ENCODE peak calls at places on chromosomes 12 and 14, in six cellular contexts. Q, S, Y, I, P and J are unnamed samples.

GRCh38 chr12:113413488-113413939 is 8.7 kb upstream of the SDSL start:
- DNase-seq in Q (peak), S (peak), Y (no peak), I (no peak), P (peak), J (no peak)

GRCh38 chr12:124222368-124223245 is 72.3 kb upstream of the RFLNA start:
- DNase-seq in Q (no peak), S (no peak), Y (no peak), I (no peak), P (no peak), J (no peak)

GRCh38 chr12:15212877-15213276 is 8.3 kb downstream of the RERG start:
- DNase-seq in Q (no peak), S (no peak), Y (no peak), I (no peak), P (no peak), J (peak)

GRCh38 chr12:104596128-104596799 is 139.5 kb downstream of the CHST11 start:
- DNase-seq in Q (peak), S (peak), Y (no peak), I (no peak), P (no peak), J (no peak)

GRCh38 chr12:55833056-55833455 is 3.7 kb upstream of the DNAJC14 start:
- DNase-seq in Q (no peak), S (no peak), Y (no peak), I (no peak), P (no peak), J (no peak)

GRCh38 chr14:24483604-24484252 is 24.3 kb downstream of the CMA1 start:
- DNase-seq in Q (no peak), S (peak), Y (no peak), I (no peak), P (no peak), J (no peak)

GRCh38 chr14:68806526-68807147 is 13.8 kb upstream of the ZFP36L1 start:
- DNase-seq in Q (no peak), S (no peak), Y (no peak), I (no peak), P (no peak), J (no peak)

GRCh38 chr14:95218472-95219193 is 61.3 kb upstream of the DICER1 start:
- DNase-seq in Q (no peak), S (no peak), Y (no peak), I (no peak), P (no peak), J (no peak)

GRCh38 chr14:101364503-101365328 is 196.6 kb upstream of the DIO3 start:
- DNase-seq in Q (no peak), S (no peak), Y (no peak), I (no peak), P (no peak), J (no peak)

GRCh38 chr12:62767506-62767905 is 167.4 kb downstream of the PPM1H start:
- DNase-seq in Q (peak), S (peak), Y (no peak), I (no peak), P (no peak), J (no peak)

GRCh38 chr12:130456375-130457199 is 118.9 kb downstream of the PIWIL1 start:
- DNase-seq in Q (no peak), S (no peak), Y (no peak), I (no peak), P (no peak), J (no peak)

GRCh38 chr12:15532364-15532977 is 210.2 kb downstream of the PTPRO start:
- DNase-seq in Q (peak), S (peak), Y (peak), I (no peak), P (peak), J (peak)

GRCh38 chr14:82045339-82045738 is 511.7 kb upstream of the SEL1L start:
- DNase-seq in Q (no peak), S (no peak), Y (no peak), I (no peak), P (no peak), J (no peak)

GRCh38 chr14:65813760-65814387 is 401.3 kb downstream of the FUT8 start:
- DNase-seq in Q (no peak), S (no peak), Y (no peak), I (no peak), P (no peak), J (no peak)

GRCh38 chr12:57523706-57524614 is 1.3 kb downstream of the MBD6 start:
- DNase-seq in Q (no peak), S (no peak), Y (no peak), I (no peak), P (no peak), J (no peak)

GRCh38 chr12:118645219-118645618 is 268.9 kb downstream of the SUDS3 start:
- DNase-seq in Q (peak), S (no peak), Y (no peak), I (peak), P (peak), J (peak)

GRCh38 chr14:35814371-35815005 is 5.4 kb upstream of the RALGAPA1 start:
- DNase-seq in Q (peak), S (peak), Y (no peak), I (peak), P (peak), J (peak)

DNA sequence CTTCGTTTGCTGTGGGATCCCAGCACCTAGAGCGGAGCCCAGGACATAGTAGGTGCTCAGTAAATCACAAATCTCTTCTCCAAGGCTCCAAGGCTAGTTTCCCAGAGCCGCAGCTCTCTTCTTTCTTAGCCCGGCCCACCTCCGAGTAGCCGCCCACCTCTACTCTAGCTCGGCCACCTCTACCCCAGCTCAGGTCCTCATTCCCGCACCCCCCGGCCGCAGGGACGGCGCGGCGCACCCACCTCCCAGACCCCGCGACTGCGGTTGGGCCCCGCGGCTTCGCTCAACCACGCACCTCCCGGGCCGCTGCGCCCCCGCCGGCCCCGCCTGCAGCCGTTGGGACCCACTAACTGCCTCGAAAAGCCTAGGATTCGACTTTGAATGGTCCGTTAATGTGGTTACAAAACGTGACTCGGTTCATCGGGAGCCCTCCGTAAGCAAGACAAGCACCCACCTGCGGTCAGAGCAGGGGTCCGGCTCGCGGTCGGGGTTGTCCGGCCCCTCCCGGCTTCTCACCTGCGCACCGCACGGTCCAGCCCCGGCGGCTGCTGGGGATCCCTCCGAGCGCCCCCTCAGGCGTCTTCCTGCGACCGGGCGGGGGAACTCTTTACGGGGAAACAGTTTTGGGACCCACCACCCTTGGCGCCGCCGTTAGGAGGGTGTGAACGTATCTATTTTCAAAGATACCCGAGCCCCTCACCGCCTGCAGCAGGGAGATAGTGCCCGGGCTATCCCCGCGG is at the start of gene SLC2A14:
- DNase-seq in Q (no peak), S (no peak), Y (no peak), I (no peak), P (no peak), J (no peak)
- TF ChIP-seq BHLHE40 in Q (no peak), S (no peak), Y (no peak), I (no peak), P (no peak), J (no peak)

GRCh38 chr14:43406936-43407335 is 1100.1 kb downstream of the FSCB start:
- DNase-seq in Q (no peak), S (no peak), Y (no peak), I (no peak), P (no peak), J (no peak)
- TF ChIP-seq BHLHE40 in Q (no peak), S (no peak), Y (no peak), I (no peak), P (no peak), J (no peak)

GRCh38 chr12:3313066-3313465 is 177.9 kb upstream of the PRMT8 start:
- DNase-seq in Q (no peak), S (peak), Y (no peak), I (no peak), P (no peak), J (no peak)

GRCh38 chr12:3313655-3314305 is 177.2 kb upstream of the PRMT8 start:
- DNase-seq in Q (peak), S (peak), Y (no peak), I (peak), P (peak), J (peak)

GRCh38 chr12:3314306-3314663 is 176.7 kb upstream of the PRMT8 start:
- DNase-seq in Q (no peak), S (no peak), Y (no peak), I (peak), P (no peak), J (no peak)

GRCh38 chr12:3316776-3317480 is 174.1 kb upstream of the PRMT8 start:
- DNase-seq in Q (no peak), S (no peak), Y (no peak), I (no peak), P (no peak), J (no peak)

GRCh38 chr12:3315201-3315661 is 175.8 kb upstream of the PRMT8 start:
- DNase-seq in Q (no peak), S (peak), Y (no peak), I (no peak), P (no peak), J (no peak)
- TF ChIP-seq BHLHE40 in Q (no peak), S (no peak), Y (no peak), I (no peak), P (no peak), J (no peak)

GRCh38 chr14:104395276-104395675 is 184.3 kb upstream of the C14orf180 start:
- DNase-seq in Q (no peak), S (no peak), Y (no peak), I (no peak), P (no peak), J (no peak)
- TF ChIP-seq BHLHE40 in Q (no peak), S (no peak), Y (no peak), I (no peak), P (no peak), J (no peak)

GRCh38 chr14:86015916-86016315 is 486.0 kb downstream of the FLRT2 start:
- DNase-seq in Q (no peak), S (peak), Y (no peak), I (no peak), P (no peak), J (no peak)
- TF ChIP-seq BHLHE40 in Q (no peak), S (no peak), Y (no peak), I (no peak), P (no peak), J (no peak)

GRCh38 chr12:48979602-48980388 is 1.7 kb downstream of the WNT1 start:
- DNase-seq in Q (no peak), S (no peak), Y (no peak), I (no peak), P (no peak), J (no peak)

GRCh38 chr12:48978741-48979601 is 849 bp downstream of the WNT1 start:
- DNase-seq in Q (no peak), S (no peak), Y (no peak), I (no peak), P (no peak), J (no peak)

GRCh38 chr12:48978291-48978740 is at the start of gene WNT1:
- DNase-seq in Q (no peak), S (no peak), Y (no peak), I (no peak), P (no peak), J (no peak)

GRCh38 chr12:48980389-48980952 is 2.3 kb downstream of the WNT1 start:
- DNase-seq in Q (peak), S (no peak), Y (no peak), I (peak), P (no peak), J (no peak)

DNA sequence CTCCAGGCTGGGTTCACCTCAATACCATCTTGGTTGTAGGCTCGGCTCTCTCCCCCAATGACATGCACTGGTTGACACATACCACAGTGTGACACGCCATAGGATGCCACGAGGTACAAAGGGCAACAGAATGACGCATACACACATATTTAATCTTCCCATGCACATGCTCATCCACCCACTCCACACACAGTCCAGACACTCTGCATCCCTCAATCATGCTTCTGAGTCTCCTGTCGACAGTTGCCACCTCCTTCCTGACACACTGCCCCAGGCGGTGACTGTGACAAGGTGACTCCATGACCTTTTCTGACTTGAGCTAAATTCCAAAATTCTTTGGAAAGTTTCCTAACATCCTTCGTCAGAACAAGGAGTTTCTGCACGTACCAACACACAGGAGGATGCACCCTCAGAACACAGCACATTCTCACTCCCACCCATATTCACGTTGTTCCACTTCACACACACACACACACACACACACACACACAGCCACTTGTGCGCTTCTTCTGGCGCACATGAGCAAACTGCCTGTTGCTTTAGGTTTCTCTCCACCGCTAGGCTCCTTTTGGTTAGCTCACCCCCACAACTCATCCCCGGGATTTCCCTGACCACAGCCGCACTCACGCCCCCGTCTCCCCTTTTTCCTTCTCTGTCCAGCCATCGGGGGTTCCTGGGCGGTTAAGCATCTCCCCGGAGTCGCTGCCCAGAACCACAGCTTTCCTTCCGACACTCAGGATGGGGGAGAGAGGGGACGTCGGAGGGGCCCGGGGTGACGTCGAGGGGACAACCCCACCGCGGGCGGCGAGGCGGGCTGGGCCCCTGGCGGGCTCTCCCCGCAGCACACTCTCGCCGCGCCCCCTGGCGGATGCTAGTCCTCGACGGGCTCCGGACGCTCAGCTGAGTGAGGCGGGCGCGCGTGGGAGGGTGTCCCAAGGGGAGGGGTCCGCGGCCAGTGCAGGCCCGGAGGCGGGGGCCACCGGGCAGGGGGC is 536 bp upstream of the WNT1 start:
- DNase-seq in Q (peak), S (peak), Y (no peak), I (peak), P (peak), J (peak)
- TF ChIP-seq BHLHE40 in Q (no peak), S (peak), Y (peak), I (no peak), P (peak), J (no peak)

GRCh38 chr14:92040431-92041040 is 677 bp upstream of the TRIP11 start:
- DNase-seq in Q (peak), S (peak), Y (peak), I (peak), P (peak), J (peak)
- TF ChIP-seq BHLHE40 in Q (no peak), S (no peak), Y (no peak), I (no peak), P (no peak), J (no peak)

GRCh38 chr14:105093426-105094192 is 28.4 kb upstream of the GPR132 start:
- DNase-seq in Q (peak), S (peak), Y (peak), I (peak), P (peak), J (peak)
- TF ChIP-seq BHLHE40 in Q (no peak), S (no peak), Y (peak), I (no peak), P (no peak), J (no peak)